ENCODE peak calls at places on chromosomes 16 and 17, in four cellular contexts. K is body of pancreas, P is fibroblast of pulmonary artery, H is endothelial cell of umbilical vein. N is an unnamed sample.

GRCh38 chr16:20853981-20854620 is 46.1 kb downstream of the DCUN1D3 start:
- DNase-seq in K (no peak), P (no peak), H (peak), N (no peak)

GRCh38 chr16:82093901-82094300 is 58.8 kb downstream of the HSD17B2 start:
- DNase-seq in K (no peak), P (no peak), H (no peak), N (no peak)

GRCh38 chr17:19736071-19736470 is 12.0 kb downstream of the ALDH3A1 start:
- DNase-seq in K (no peak), P (no peak), H (no peak), N (no peak)

GRCh38 chr17:49359990-49360795 is 1.9 kb downstream of the ZNF652 start:
- DNase-seq in K (no peak), P (no peak), H (peak), N (no peak)

GRCh38 chr17:59506907-59507726 is 58.3 kb upstream of the DHX40 start:
- DNase-seq in K (no peak), P (no peak), H (peak), N (no peak)

GRCh38 chr17:45675012-45675411 is 109.1 kb upstream of the CRHR1 start:
- DNase-seq in K (no peak), P (no peak), H (no peak), N (no peak)

GRCh38 chr16:67198238-67198734 is 645 bp upstream of the ELMO3 start:
- DNase-seq in K (peak), P (no peak), H (peak), N (peak)

GRCh38 chr17:1156864-1157263 is 22.9 kb downstream of the ABR start:
- DNase-seq in K (no peak), P (no peak), H (no peak), N (peak)

GRCh38 chr17:60392042-60392844 is at the start of gene USP32:
- DNase-seq in K (peak), P (peak), H (peak), N (peak)

GRCh38 chr17:48194097-48194550 is 86.6 kb downstream of the SNX11 start:
- DNase-seq in K (no peak), P (peak), H (peak), N (peak)

GRCh38 chr16:85455534-85455933 is 157.6 kb upstream of the GSE1 start:
- DNase-seq in K (no peak), P (no peak), H (no peak), N (no peak)

GRCh38 chr16:47734987-47735594 is 274.0 kb downstream of the PHKB start:
- DNase-seq in K (peak), P (no peak), H (no peak), N (no peak)

GRCh38 chr17:73196500-73196899 is 3.6 kb downstream of the COG1 start:
- DNase-seq in K (peak), P (peak), H (peak), N (peak)
- TF ChIP-seq CTCF in K (peak), P (peak), H (peak), N (peak)

GRCh38 chr17:63537991-63538692 is 12.1 kb upstream of the DCAF7 start:
- DNase-seq in K (no peak), P (no peak), H (no peak), N (no peak)
- H3K4me3 ChIP-seq in K (no peak), P (no peak), H (no peak), N (no peak)

GRCh38 chr17:18041776-18042175 is 2.6 kb downstream of the GID4 start:
- DNase-seq in K (no peak), P (peak), H (no peak), N (peak)

GRCh38 chr17:18044609-18045008 is 5.4 kb downstream of the GID4 start:
- DNase-seq in K (no peak), P (no peak), H (no peak), N (no peak)

GRCh38 chr17:18045691-18046090 is 6.5 kb downstream of the GID4 start:
- DNase-seq in K (no peak), P (no peak), H (no peak), N (no peak)

GRCh38 chr17:18042969-18043368 is 3.8 kb downstream of the GID4 start:
- DNase-seq in K (no peak), P (no peak), H (no peak), N (no peak)

DNA sequence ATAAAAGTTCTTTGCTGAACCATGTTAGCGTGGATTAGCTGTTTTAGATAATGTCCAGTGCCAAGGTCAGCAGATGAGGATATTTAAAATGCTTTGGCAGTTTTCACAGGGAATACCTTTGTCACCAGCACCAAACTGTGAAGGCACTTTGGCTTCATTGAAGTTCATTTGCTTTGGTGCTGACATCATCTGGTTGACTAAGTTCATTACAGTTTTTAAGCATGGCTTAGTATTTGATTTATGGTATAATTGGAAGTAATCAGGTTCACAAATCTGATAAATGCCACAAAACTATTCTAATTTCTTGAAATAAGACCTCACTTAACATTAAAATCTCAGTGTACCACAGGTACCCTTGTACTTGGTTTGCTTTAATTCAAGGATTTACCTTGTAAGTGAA is 4.3 kb downstream of the GID4 start:
- DNase-seq in K (no peak), P (peak), H (peak), N (peak)
- TF ChIP-seq CTCF in K (peak), P (peak), H (no peak), N (peak)

DNA sequence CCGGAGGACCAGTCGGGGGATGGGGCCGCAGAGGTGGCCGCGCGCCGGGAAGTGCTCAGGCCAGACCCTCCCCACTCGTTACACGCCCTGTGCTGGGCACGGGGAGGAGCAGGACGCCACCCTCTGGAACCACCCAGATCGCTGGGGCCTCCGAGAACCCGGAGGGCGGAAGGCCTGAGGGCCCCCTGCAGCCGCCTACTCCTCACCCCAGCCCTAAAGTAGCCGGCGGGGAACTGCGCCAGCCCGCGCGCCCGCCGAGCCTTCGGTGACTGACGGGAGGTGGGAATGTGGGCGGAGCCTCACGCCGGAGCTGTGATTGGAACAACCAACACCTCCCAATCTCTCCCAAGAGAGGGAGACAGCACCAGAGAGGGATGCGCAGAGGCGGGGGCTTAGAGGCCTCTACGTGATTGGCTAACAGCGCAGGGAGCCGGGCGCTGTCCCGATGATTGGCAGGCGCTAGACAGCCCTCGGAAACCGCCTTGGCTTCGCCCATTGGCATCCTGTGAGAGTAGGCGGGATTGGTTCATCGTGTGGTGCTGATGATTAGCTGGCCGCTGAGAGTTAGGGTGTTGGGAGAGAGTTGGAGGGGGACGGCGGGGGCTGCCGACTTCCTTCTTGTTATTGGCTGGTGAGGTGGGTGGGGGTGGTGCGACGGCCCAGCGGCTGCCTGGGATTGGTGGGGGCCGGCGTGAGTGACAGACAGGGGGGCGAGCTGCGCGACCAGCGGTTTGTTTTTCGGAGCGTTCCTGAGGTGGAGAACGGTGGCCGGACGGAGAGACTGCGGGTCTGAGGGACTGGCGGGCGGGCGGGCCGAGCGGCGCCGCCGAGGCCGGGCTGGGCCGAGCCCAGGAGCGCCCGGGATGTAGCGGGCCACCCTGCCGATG is at the start of gene MAP3K3:
- DNase-seq in K (peak), P (peak), H (peak), N (peak)
- H3K4me3 ChIP-seq in K (peak), P (peak), H (peak), N (peak)

GRCh38 chr17:15999974-16000827 is 577 bp downstream of the TTC19 start:
- DNase-seq in K (peak), P (peak), H (peak), N (peak)
- TF ChIP-seq CTCF in K (no peak), P (no peak), H (no peak), N (no peak)

DNA sequence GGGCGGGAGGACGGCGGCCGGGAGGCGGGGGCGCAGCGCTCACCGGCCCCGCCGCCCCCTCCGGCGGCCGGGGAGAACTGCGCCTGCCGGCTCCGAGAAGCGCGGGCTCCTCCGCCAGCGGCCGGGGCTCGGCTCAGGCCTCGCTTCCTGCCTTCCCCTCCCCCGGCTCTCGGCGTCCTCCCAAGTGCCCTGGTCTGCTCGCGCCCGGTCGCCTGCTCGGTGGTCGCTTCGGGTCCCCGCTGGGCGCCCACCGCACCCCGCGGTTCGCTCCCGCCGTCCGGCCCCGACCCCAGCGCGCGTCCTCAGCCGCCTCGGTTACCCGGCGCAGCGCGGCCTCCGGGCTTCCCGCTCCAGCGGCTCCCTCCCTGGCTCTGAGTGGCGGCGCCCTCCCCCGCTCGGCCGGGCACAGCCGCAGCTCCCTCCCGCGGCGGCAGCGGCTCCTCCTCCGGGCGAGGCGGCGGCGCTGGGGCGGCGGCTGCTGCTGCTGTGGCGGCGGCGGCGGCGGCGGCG is 294 bp downstream of the UBTF start:
- DNase-seq in K (peak), P (peak), H (peak), N (peak)
- H3K4me3 ChIP-seq in K (peak), P (peak), H (peak), N (peak)

DNA sequence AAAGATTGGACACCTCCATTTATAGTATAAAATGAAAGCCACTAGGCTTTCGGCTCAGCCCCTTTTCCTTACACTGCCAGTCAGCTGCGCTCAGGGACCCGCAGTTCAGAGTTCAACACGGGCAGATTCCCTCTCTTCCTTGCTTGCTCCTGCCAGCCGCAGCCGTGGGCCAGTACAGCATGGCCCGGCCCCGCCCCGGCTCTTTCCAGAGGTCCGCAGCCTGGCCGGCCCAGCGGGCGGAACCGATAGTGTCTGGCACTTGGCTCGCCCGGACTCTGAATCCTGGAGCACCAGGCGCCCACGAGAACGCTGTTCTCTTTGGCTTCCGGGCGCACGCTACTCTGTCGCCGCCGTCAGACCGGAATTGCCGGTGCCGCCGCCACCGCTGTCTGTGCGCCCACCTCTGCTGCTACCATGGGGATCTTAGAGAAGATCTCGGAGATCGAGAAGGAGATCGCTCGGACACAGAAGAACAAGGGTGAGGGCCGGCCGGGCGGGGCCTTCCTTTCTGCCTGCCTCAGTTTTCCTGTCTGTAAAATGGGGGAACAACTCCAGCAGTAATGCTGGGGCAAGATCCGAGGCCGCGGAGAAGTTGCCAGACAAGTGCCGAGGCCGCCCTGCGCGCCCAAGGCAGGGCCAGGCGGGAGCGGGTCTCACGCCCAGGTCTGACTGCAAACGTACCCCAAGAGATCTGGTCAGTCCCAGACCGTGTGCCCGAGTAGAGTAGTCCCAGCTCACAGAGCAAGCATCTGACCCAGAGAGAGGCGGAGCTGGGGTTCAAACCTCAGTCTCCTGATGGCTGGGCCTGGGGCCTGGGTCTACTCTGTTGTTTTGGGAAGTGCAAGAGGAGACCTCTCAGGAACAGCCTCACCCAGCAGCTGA is at the start of gene DRG2:
- DNase-seq in K (peak), P (peak), H (peak), N (peak)
- TF ChIP-seq CTCF in K (no peak), P (no peak), H (no peak), N (no peak)

DNA sequence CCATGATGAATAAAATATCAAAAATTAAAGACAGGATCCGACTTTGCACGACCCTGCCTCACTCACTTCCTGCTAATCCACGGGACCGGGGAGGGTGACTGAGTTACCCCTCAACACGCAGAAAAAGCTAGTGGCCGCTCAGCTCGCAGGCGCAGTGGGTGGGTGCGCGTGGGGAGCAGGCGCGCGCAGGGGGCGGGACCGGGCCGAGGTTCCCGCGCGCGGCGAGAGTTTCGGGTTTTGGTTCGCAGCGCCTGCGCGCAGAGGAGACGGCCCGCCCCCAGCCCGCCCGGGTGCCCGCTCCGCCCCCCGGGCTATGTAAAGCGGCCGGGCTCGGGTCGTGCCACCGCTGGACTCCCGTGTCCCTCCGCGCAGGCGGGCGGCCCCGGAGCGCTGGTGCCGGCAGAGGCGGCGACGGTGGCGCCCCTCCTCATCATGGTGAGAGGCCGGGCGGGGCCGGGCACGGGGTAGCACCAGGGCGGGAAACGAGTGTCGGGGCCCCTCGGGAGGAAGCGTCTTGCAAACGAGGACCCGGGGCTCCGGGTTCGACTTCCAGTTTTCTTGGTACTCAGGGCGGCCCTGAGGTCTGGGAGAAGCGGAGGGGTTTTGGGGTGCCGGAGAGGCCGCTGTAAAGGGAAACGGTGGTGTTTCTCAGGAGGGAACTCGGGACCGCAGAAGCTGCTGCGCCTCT is at the start of gene CNP:
- DNase-seq in K (peak), P (peak), H (peak), N (peak)
- H3K4me3 ChIP-seq in K (peak), P (peak), H (peak), N (peak)

GRCh38 chr17:72588961-72589360 is 468.1 kb downstream of the SOX9 start:
- DNase-seq in K (peak), P (no peak), H (no peak), N (peak)
- TF ChIP-seq CTCF in K (peak), P (no peak), H (no peak), N (no peak)

GRCh38 chr16:48829911-48830310 is 219.9 kb upstream of the N4BP1 start:
- DNase-seq in K (no peak), P (no peak), H (no peak), N (no peak)
- H3K4me3 ChIP-seq in K (no peak), P (no peak), H (no peak), N (no peak)